ENCODE peak calls at places on chromosomes 13 and 19, in nine cellular contexts. O is pancreas, V is DND-41, I is left ventricle myocardium inferior, S is aorta, D is retinal pigment epithelial cell, G is cardiac muscle cell, X is foreskin fibroblast, F is brain microvascular endothelial cell. E is an unnamed sample.

GRCh38 chr13:100068532-100068931 is 20.4 kb upstream of the PCCA start:
- DNase-seq in O (no peak), V (no peak), I (no peak), S (no peak), D (no peak), G (no peak), X (no peak), F (no peak), E (no peak)

GRCh38 chr13:79405501-79405830 is 589 bp downstream of the RBM26 start:
- DNase-seq in O (no peak), V (no peak), I (no peak), S (no peak), D (no peak), G (no peak), X (no peak), F (no peak), E (no peak)

GRCh38 chr19:1672769-1673644 is 20.6 kb upstream of the TCF3 start:
- DNase-seq in O (no peak), V (no peak), I (no peak), S (no peak), D (no peak), G (no peak), X (no peak), F (no peak), E (no peak)

GRCh38 chr13:24341439-24341838 is 32.1 kb downstream of the C1QTNF9 start:
- DNase-seq in O (no peak), V (no peak), I (no peak), S (no peak), D (no peak), G (no peak), X (peak), F (no peak), E (no peak)

GRCh38 chr13:30766234-30766633 is 30.9 kb downstream of the ALOX5AP start:
- DNase-seq in O (no peak), V (no peak), I (no peak), S (no peak), D (no peak), G (no peak), X (no peak), F (no peak), E (no peak)

GRCh38 chr13:35478384-35479222 is 2.1 kb upstream of the MAB21L1 start:
- DNase-seq in O (no peak), V (no peak), I (no peak), S (no peak), D (no peak), G (no peak), X (peak), F (no peak), E (no peak)

GRCh38 chr13:48369988-48370387 is 42.9 kb downstream of the LPAR6 start:
- DNase-seq in O (no peak), V (no peak), I (no peak), S (no peak), D (no peak), G (no peak), X (no peak), F (no peak), E (peak)

GRCh38 chr13:45928843-45929242 is 77.3 kb upstream of the SIAH3 start:
- DNase-seq in O (peak), V (no peak), I (no peak), S (no peak), D (peak), G (peak), X (no peak), F (no peak), E (no peak)

GRCh38 chr13:93753639-93754038 is 527.0 kb downstream of the GPC6 start:
- DNase-seq in O (no peak), V (no peak), I (no peak), S (no peak), D (no peak), G (no peak), X (no peak), F (no peak), E (peak)

GRCh38 chr13:26952551-26953138 is 192.1 kb upstream of the GPR12 start:
- DNase-seq in O (no peak), V (peak), I (no peak), S (no peak), D (no peak), G (no peak), X (no peak), F (no peak), E (no peak)

GRCh38 chr13:43058318-43058674 is 34.9 kb downstream of the DNAJC15 start:
- DNase-seq in O (no peak), V (no peak), I (no peak), S (no peak), D (no peak), G (peak), X (peak), F (peak), E (peak)

GRCh38 chr13:85191996-85192395 is 607.2 kb downstream of the SLITRK6 start:
- DNase-seq in O (no peak), V (no peak), I (no peak), S (no peak), D (no peak), G (no peak), X (no peak), F (no peak), E (no peak)

GRCh38 chr13:51152713-51153112 is 41.6 kb upstream of the C13orf42 start:
- DNase-seq in O (no peak), V (no peak), I (no peak), S (no peak), D (peak), G (no peak), X (no peak), F (peak), E (peak)

GRCh38 chr19:40147693-40148347 is 43.4 kb upstream of the MAP3K10 start:
- DNase-seq in O (no peak), V (no peak), I (no peak), S (peak), D (no peak), G (peak), X (peak), F (peak), E (peak)

GRCh38 chr19:35935911-35936737 is at the start of gene LRFN3:
- DNase-seq in O (peak), V (peak), I (peak), S (peak), D (no peak), G (peak), X (peak), F (peak), E (peak)

GRCh38 chr19:32870154-32870573 is 597 bp upstream of the SLC7A9 start:
- DNase-seq in O (no peak), V (no peak), I (no peak), S (no peak), D (no peak), G (no peak), X (no peak), F (no peak), E (no peak)

GRCh38 chr13:99984463-99985242 is 3.1 kb downstream of the ZIC2 start:
- DNase-seq in O (no peak), V (no peak), I (no peak), S (no peak), D (no peak), G (no peak), X (no peak), F (no peak), E (no peak)

GRCh38 chr13:75145926-75146325 is 336.0 kb downstream of the TBC1D4 start:
- DNase-seq in O (no peak), V (no peak), I (no peak), S (no peak), D (no peak), G (peak), X (no peak), F (no peak), E (peak)

GRCh38 chr13:49716615-49717014 is 25.3 kb upstream of the EBPL start:
- DNase-seq in O (no peak), V (no peak), I (no peak), S (no peak), D (no peak), G (no peak), X (no peak), F (no peak), E (no peak)

GRCh38 chr19:12843328-12843727 is 5.0 kb downstream of the MAST1 start:
- DNase-seq in O (no peak), V (no peak), I (no peak), S (no peak), D (no peak), G (no peak), X (no peak), F (no peak), E (no peak)

GRCh38 chr19:12843999-12844732 is 5.9 kb downstream of the MAST1 start:
- DNase-seq in O (no peak), V (no peak), I (no peak), S (no peak), D (no peak), G (no peak), X (no peak), F (no peak), E (no peak)

GRCh38 chr19:12842511-12842910 is 4.2 kb downstream of the MAST1 start:
- DNase-seq in O (no peak), V (no peak), I (no peak), S (no peak), D (no peak), G (no peak), X (no peak), F (no peak), E (no peak)

DNA sequence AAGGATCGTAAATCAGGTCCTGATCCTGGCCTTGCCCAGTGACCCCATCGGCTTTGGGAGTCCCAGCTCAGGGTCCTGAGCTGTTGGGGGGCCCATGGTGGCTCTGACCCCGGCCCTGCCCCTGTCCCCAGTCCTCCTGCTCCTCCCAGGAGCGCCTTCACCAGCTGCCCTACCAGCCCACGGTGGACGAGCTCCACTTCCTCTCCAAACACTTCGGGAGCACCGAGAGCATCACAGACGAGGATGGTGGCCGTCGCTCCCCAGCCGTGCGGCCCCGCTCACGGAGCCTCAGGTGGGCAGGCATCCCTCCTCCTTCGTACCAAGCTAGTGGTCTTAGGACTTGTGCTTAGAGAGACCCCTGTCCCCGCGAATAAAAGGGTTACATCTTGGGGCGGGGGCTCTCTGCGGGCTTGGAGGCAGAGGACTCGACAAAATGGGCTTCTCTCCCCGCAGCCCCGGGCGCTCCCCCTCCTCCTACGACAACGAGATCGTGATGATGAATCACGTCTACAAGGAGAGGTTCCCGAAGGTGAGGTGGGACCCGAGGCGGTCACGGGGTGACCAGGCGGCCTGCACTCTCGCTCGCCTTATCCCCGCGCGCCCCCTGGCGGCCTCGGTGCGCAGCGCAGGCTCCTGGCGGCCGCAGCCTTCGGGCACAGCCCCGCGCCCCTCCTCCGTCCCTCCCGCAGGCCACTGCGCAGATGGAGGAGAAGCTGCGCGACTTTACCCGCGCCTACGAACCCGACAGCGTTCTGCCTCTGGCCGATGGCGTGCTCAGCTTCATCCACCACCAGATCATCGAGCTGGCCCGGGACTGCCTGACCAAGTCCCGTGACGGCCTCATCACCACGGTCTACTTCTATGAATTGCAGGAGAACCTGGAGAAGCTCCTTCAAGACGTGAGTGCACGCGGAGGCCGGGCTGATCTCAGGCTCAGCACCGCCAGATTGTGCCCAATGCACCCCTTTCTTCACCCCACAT is 9.1 kb downstream of the MAST1 start:
- DNase-seq in O (peak), V (peak), I (peak), S (peak), D (peak), G (peak), X (peak), F (peak), E (peak)
- H3K4me3 ChIP-seq in O (no peak), V (no peak), I (peak), S (no peak), D (peak), G (no peak), X (peak), F (peak), E (peak)

GRCh38 chr19:13964776-13965175 is 12.5 kb downstream of the DCAF15 start:
- DNase-seq in O (no peak), V (no peak), I (no peak), S (no peak), D (no peak), G (no peak), X (peak), F (no peak), E (no peak)

GRCh38 chr19:13961826-13962737 is 9.8 kb downstream of the DCAF15 start:
- DNase-seq in O (no peak), V (no peak), I (no peak), S (peak), D (no peak), G (peak), X (no peak), F (no peak), E (no peak)

GRCh38 chr19:13962738-13963602 is 10.7 kb downstream of the DCAF15 start:
- DNase-seq in O (no peak), V (no peak), I (no peak), S (peak), D (no peak), G (peak), X (no peak), F (no peak), E (no peak)

GRCh38 chr19:13965377-13965896 is 13.1 kb downstream of the DCAF15 start:
- DNase-seq in O (no peak), V (no peak), I (no peak), S (no peak), D (no peak), G (no peak), X (no peak), F (no peak), E (no peak)

GRCh38 chr19:13963603-13964105 is 11.3 kb downstream of the DCAF15 start:
- DNase-seq in O (no peak), V (no peak), I (no peak), S (no peak), D (no peak), G (no peak), X (no peak), F (no peak), E (no peak)
- H3K4me3 ChIP-seq in O (no peak), V (no peak), I (no peak), S (no peak), D (no peak), G (no peak), X (no peak), F (no peak), E (no peak)

DNA sequence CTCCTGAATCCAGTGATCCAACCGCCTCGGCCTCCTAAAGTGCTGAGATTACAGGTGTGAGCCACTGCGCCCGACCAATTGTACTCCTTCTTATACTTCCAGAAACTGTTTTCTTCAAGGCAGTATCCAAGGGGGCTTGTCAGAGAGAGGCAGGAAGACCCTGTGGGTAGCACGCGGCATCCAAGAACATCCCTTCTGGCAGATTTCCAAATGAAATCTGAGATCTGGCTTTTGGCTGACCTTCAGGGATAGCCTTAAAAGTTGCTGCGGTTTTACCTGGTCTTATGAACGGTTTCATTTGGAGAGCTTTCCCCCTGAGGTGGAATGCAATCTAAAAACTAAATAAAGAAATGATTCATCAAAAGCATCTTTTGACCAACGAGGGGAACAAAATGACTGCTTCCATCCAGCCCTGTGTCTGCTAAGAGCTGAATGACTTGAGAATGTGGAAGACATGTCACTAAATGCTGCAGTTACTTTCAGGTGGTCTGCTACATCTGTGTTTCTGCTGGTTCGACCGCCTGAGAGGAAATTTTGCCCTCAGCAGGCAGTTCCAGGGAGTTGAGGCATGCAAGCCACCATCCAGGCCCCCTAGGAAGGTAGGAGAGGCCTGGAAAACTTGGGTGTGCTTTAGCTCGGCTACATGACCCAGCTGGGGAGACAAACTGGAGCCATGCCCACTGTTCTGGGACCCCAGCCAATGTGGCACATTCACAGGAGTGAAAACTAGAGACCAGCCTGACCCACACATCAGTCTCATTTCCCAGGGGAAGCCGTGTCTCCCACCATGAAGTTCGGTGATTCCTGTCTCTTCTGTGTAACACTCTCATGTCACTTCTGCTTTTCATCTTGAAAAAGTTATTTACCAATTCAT is 175.1 kb upstream of the KL start:
- DNase-seq in O (no peak), V (no peak), I (peak), S (peak), D (no peak), G (no peak), X (no peak), F (no peak), E (no peak)
- H3K4me3 ChIP-seq in O (no peak), V (no peak), I (no peak), S (no peak), D (no peak), G (no peak), X (no peak), F (no peak), E (no peak)

GRCh38 chr19:41323430-41324125 is 13.6 kb downstream of the CCDC97 start:
- DNase-seq in O (no peak), V (no peak), I (peak), S (peak), D (peak), G (peak), X (peak), F (peak), E (peak)

GRCh38 chr19:41325947-41326706 is 16.2 kb downstream of the CCDC97 start:
- DNase-seq in O (no peak), V (no peak), I (no peak), S (no peak), D (no peak), G (peak), X (peak), F (peak), E (peak)

GRCh38 chr19:41325640-41325946 is 15.6 kb downstream of the CCDC97 start:
- DNase-seq in O (no peak), V (no peak), I (no peak), S (no peak), D (no peak), G (no peak), X (no peak), F (no peak), E (no peak)

GRCh38 chr19:41324231-41324702 is 14.3 kb downstream of the CCDC97 start:
- DNase-seq in O (no peak), V (no peak), I (no peak), S (no peak), D (no peak), G (no peak), X (no peak), F (no peak), E (no peak)

DNA sequence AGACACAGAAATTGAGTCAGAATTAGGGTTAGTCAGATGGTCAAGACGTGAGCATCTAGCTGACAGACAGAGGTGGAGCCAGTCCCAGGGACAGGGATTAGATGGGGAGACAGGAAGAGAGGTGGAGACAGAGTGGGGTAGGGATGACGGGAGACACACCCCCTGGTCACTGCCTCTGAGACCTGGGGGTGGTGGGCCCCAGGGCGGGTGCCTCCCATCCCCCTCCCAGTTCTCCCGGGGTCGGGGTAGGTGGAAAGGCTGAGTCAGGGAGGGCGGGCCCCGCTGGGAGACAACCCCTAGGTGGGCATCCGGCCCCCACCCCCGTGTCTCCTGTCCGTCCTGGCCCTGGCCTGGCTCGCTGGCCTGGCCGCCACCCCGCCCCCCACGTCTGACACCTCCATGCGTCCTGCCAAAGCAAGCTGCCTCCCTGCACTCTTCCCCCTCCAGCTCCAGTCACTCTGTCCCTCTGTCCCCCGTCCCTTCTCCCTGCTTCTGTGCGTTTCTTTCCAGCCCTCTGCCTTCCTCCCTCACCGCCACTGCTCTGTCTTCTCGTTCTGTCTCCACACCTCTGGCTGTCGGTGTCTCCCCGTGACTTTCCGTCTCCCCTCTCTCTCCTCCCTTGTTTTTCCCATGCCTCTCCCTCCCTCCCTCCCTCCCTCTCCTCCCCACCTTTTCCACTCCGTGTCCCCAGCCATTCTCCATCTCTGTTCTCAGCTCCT is 15.1 kb downstream of the CCDC97 start:
- DNase-seq in O (peak), V (no peak), I (peak), S (peak), D (no peak), G (peak), X (peak), F (peak), E (peak)
- H3K4me3 ChIP-seq in O (no peak), V (no peak), I (peak), S (no peak), D (peak), G (no peak), X (no peak), F (peak), E (peak)

GRCh38 chr19:50725932-50726230 is 2.7 kb downstream of the CLEC11A start:
- DNase-seq in O (no peak), V (no peak), I (no peak), S (no peak), D (no peak), G (no peak), X (no peak), F (no peak), E (no peak)
- H3K4me3 ChIP-seq in O (no peak), V (peak), I (peak), S (no peak), D (no peak), G (peak), X (peak), F (no peak), E (peak)